ENCODE peak calls at places on chromosome 18, in six cellular contexts. One of them, this sample, is unnamed.

GRCh38 chr18:44637210-44638051 is 43.3 kb upstream of the SETBP1 start:
- DNase-seq in H9: no peak
- DNase-seq in mesendoderm: peak; percentile 73
- DNase-seq in neuronal stem cell: no peak
- DNase-seq in H1: no peak
- DNase-seq in mesenchymal stem cell: peak; percentile 26
- DNase-seq in this sample: no peak

GRCh38 chr18:61722247-61722646 is 170.6 kb downstream of the RNF152 start:
- DNase-seq in H9: no peak
- DNase-seq in mesendoderm: no peak
- DNase-seq in neuronal stem cell: no peak
- DNase-seq in H1: no peak
- DNase-seq in mesenchymal stem cell: no peak
- DNase-seq in this sample: no peak

GRCh38 chr18:24734058-24734457 is 273.6 kb downstream of the HRH4 start:
- DNase-seq in H9: peak; percentile 46
- DNase-seq in mesendoderm: peak; percentile 55
- DNase-seq in neuronal stem cell: no peak
- DNase-seq in H1: peak; percentile 56
- DNase-seq in mesenchymal stem cell: peak; percentile 24
- DNase-seq in this sample: no peak

GRCh38 chr18:8911408-8912340 is 190.8 kb upstream of the NDUFV2 start:
- DNase-seq in H9: no peak
- DNase-seq in mesendoderm: no peak
- DNase-seq in neuronal stem cell: no peak
- DNase-seq in H1: no peak
- DNase-seq in mesenchymal stem cell: no peak
- DNase-seq in this sample: no peak

GRCh38 chr18:76208632-76209308 is 286.3 kb downstream of the ZNF516 start:
- DNase-seq in H9: no peak
- DNase-seq in mesendoderm: peak; percentile 3
- DNase-seq in neuronal stem cell: no peak
- DNase-seq in H1: no peak
- DNase-seq in mesenchymal stem cell: no peak
- DNase-seq in this sample: no peak

GRCh38 chr18:77131652-77132368 is 773 bp downstream of the MBP start:
- DNase-seq in H9: no peak
- DNase-seq in mesendoderm: no peak
- DNase-seq in neuronal stem cell: no peak
- DNase-seq in H1: no peak
- DNase-seq in mesenchymal stem cell: peak; percentile 45
- DNase-seq in this sample: no peak

GRCh38 chr18:8952796-8953760 is 149.4 kb upstream of the NDUFV2 start:
- DNase-seq in H9: no peak
- DNase-seq in mesendoderm: no peak
- DNase-seq in neuronal stem cell: no peak
- DNase-seq in H1: no peak
- DNase-seq in mesenchymal stem cell: peak; percentile 73
- DNase-seq in this sample: peak; percentile 92

GRCh38 chr18:44624052-44624451 is 56.6 kb upstream of the SETBP1 start:
- DNase-seq in H9: no peak
- DNase-seq in mesendoderm: no peak
- DNase-seq in neuronal stem cell: no peak
- DNase-seq in H1: no peak
- DNase-seq in mesenchymal stem cell: no peak
- DNase-seq in this sample: no peak

GRCh38 chr18:69401475-69402218 is 959 bp downstream of the DOK6 start:
- DNase-seq in H9: peak; percentile 35
- DNase-seq in mesendoderm: peak; percentile 37
- DNase-seq in neuronal stem cell: peak; percentile 26
- DNase-seq in H1: peak; percentile 54
- DNase-seq in mesenchymal stem cell: peak; percentile 36
- DNase-seq in this sample: peak; percentile 8

GRCh38 chr18:63997606-63998005 is 27.7 kb downstream of the SERPINB8 start:
- DNase-seq in H9: no peak
- DNase-seq in mesendoderm: no peak
- DNase-seq in neuronal stem cell: no peak
- DNase-seq in H1: no peak
- DNase-seq in mesenchymal stem cell: no peak
- DNase-seq in this sample: peak; percentile 2

GRCh38 chr18:68417826-68418225 is 297.1 kb downstream of the TMX3 start:
- DNase-seq in H9: no peak
- DNase-seq in mesendoderm: no peak
- DNase-seq in neuronal stem cell: no peak
- DNase-seq in H1: no peak
- DNase-seq in mesenchymal stem cell: peak; percentile 78
- DNase-seq in this sample: peak; percentile 51

GRCh38 chr18:73136134-73136533 is 268.3 kb upstream of the NETO1 start:
- DNase-seq in H9: no peak
- DNase-seq in mesendoderm: peak; percentile 11
- DNase-seq in neuronal stem cell: no peak
- DNase-seq in H1: no peak
- DNase-seq in mesenchymal stem cell: peak; percentile 10
- DNase-seq in this sample: no peak

GRCh38 chr18:56709463-56709862 is 58.3 kb downstream of the WDR7 start:
- DNase-seq in H9: no peak
- DNase-seq in mesendoderm: peak; percentile 79
- DNase-seq in neuronal stem cell: no peak
- DNase-seq in H1: no peak
- DNase-seq in mesenchymal stem cell: peak; percentile 81
- DNase-seq in this sample: peak; percentile 90

GRCh38 chr18:8260319-8260718 is 348.9 kb upstream of the RAB12 start:
- DNase-seq in H9: peak; percentile 48
- DNase-seq in mesendoderm: peak; percentile 61
- DNase-seq in neuronal stem cell: no peak
- DNase-seq in H1: no peak
- DNase-seq in mesenchymal stem cell: no peak
- DNase-seq in this sample: peak; percentile 11

GRCh38 chr18:76464281-76465259 is 30.5 kb downstream of the ZNF516 start:
- DNase-seq in H9: no peak
- DNase-seq in mesendoderm: no peak
- DNase-seq in neuronal stem cell: no peak
- DNase-seq in H1: no peak
- DNase-seq in mesenchymal stem cell: no peak
- DNase-seq in this sample: no peak

GRCh38 chr18:76875390-76876330 is 53.3 kb downstream of the ZNF236 start:
- DNase-seq in H9: peak; percentile 65
- DNase-seq in mesendoderm: peak; percentile 79
- DNase-seq in neuronal stem cell: peak; percentile 56
- DNase-seq in H1: peak; percentile 76
- DNase-seq in mesenchymal stem cell: peak; percentile 37
- DNase-seq in this sample: peak; percentile 43

GRCh38 chr18:27627927-27628326 is 442.8 kb upstream of the CHST9 start:
- DNase-seq in H9: peak; percentile 41
- DNase-seq in mesendoderm: peak; percentile 59
- DNase-seq in neuronal stem cell: no peak
- DNase-seq in H1: no peak
- DNase-seq in mesenchymal stem cell: no peak
- DNase-seq in this sample: no peak

GRCh38 chr18:64097497-64097896 is 51.4 kb downstream of the LINC00305 start:
- DNase-seq in H9: no peak
- DNase-seq in mesendoderm: no peak
- DNase-seq in neuronal stem cell: no peak
- DNase-seq in H1: no peak
- DNase-seq in mesenchymal stem cell: no peak
- DNase-seq in this sample: no peak

GRCh38 chr18:45664824-45665763 is 49.8 kb downstream of the SLC14A2 start:
- DNase-seq in H9: peak; percentile 62
- DNase-seq in mesendoderm: peak; percentile 77
- DNase-seq in neuronal stem cell: peak; percentile 74
- DNase-seq in H1: peak; percentile 70
- DNase-seq in mesenchymal stem cell: peak; percentile 69
- DNase-seq in this sample: peak; percentile 68

GRCh38 chr18:33820517-33821368 is 242.7 kb downstream of the ASXL3 start:
- DNase-seq in H9: no peak
- DNase-seq in mesendoderm: peak; percentile 21
- DNase-seq in neuronal stem cell: no peak
- DNase-seq in H1: no peak
- DNase-seq in mesenchymal stem cell: no peak
- DNase-seq in this sample: no peak

GRCh38 chr18:8824846-8825245 is 119.5 kb downstream of the MTCL1 start:
- DNase-seq in H9: no peak
- DNase-seq in mesendoderm: no peak
- DNase-seq in neuronal stem cell: no peak
- DNase-seq in H1: no peak
- DNase-seq in mesenchymal stem cell: no peak
- DNase-seq in this sample: no peak

GRCh38 chr18:64982414-64983096 is 768.3 kb upstream of the CDH7 start:
- DNase-seq in H9: no peak
- DNase-seq in mesendoderm: no peak
- DNase-seq in neuronal stem cell: no peak
- DNase-seq in H1: no peak
- DNase-seq in mesenchymal stem cell: no peak
- DNase-seq in this sample: no peak

GRCh38 chr18:79697178-79697577 is 17.6 kb downstream of the CTDP1 start:
- DNase-seq in H9: no peak
- DNase-seq in mesendoderm: no peak
- DNase-seq in neuronal stem cell: no peak
- DNase-seq in H1: no peak
- DNase-seq in mesenchymal stem cell: no peak
- DNase-seq in this sample: no peak

GRCh38 chr18:26617151-26617554 is 68.8 kb upstream of the KCTD1 start:
- DNase-seq in H9: no peak
- DNase-seq in mesendoderm: peak; percentile 50
- DNase-seq in neuronal stem cell: no peak
- DNase-seq in H1: no peak
- DNase-seq in mesenchymal stem cell: peak; percentile 90
- DNase-seq in this sample: peak; percentile 90

GRCh38 chr18:37537868-37538525 is 27.6 kb downstream of the CELF4 start:
- DNase-seq in H9: peak; percentile 89
- DNase-seq in mesendoderm: peak; percentile 78
- DNase-seq in neuronal stem cell: peak; percentile 68
- DNase-seq in H1: peak; percentile 95
- DNase-seq in mesenchymal stem cell: peak; percentile 56
- DNase-seq in this sample: peak; percentile 44

GRCh38 chr18:63979409-63979908 is 9.6 kb downstream of the SERPINB8 start:
- DNase-seq in H9: peak; percentile 56
- DNase-seq in mesendoderm: peak; percentile 82
- DNase-seq in neuronal stem cell: peak; percentile 61
- DNase-seq in H1: peak; percentile 61
- DNase-seq in mesenchymal stem cell: peak; percentile 83
- DNase-seq in this sample: peak; percentile 70

GRCh38 chr18:27921904-27922541 is 254.9 kb downstream of the CDH2 start:
- DNase-seq in H9: peak; percentile 28
- DNase-seq in mesendoderm: peak; percentile 87
- DNase-seq in neuronal stem cell: no peak
- DNase-seq in H1: no peak
- DNase-seq in mesenchymal stem cell: peak; percentile 83
- DNase-seq in this sample: peak; percentile 68

GRCh38 chr18:907171-907879 is 2.7 kb downstream of the ADCYAP1 start:
- DNase-seq in H9: peak; percentile 49
- DNase-seq in mesendoderm: peak; percentile 43
- DNase-seq in neuronal stem cell: no peak
- DNase-seq in H1: peak; percentile 70
- DNase-seq in mesenchymal stem cell: no peak
- DNase-seq in this sample: no peak

GRCh38 chr18:62904396-62905285 is 189.3 kb downstream of the PHLPP1 start:
- DNase-seq in H9: no peak
- DNase-seq in mesendoderm: no peak
- DNase-seq in neuronal stem cell: no peak
- DNase-seq in H1: no peak
- DNase-seq in mesenchymal stem cell: no peak
- DNase-seq in this sample: no peak

DNA sequence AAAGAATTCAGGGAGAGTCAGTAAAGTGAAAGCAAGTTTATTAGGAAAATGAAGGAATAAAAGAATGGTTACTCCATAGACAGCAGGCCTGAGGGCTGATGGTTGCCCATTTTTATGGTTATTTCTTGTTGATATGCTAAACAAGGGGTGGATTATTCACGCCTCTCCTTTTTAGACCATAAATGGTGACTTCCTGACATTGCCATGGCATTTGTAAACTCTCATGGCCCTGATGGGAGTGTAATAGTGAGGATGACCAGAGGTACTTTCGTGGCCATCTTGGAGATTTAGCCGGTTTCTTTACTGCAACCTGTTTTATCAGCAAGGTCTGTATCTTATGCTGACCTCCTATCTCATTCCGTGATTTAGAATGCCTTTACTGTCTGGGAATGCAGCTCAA is 166.8 kb downstream of the PMAIP1 start:
- DNase-seq in H9: no peak
- DNase-seq in mesendoderm: peak; percentile 59
- DNase-seq in neuronal stem cell: no peak
- DNase-seq in H1: no peak
- DNase-seq in mesenchymal stem cell: no peak
- DNase-seq in this sample: no peak
- H3K4me2 ChIP-seq in H9: peak overlapping the region; percentile 17
- H3K4me2 ChIP-seq in mesendoderm: no peak overlapping the region
- H3K4me2 ChIP-seq in neuronal stem cell: no peak overlapping the region
- H3K4me2 ChIP-seq in H1: peak overlapping the region; percentile 50
- H3K4me2 ChIP-seq in mesenchymal stem cell: no peak overlapping the region
- H3K4me2 ChIP-seq in this sample: no peak overlapping the region

GRCh38 chr18:48953096-48953706 is 2.4 kb upstream of the SMAD7 start:
- DNase-seq in H9: peak; percentile 25
- DNase-seq in mesendoderm: no peak
- DNase-seq in neuronal stem cell: no peak
- DNase-seq in H1: no peak
- DNase-seq in mesenchymal stem cell: no peak
- DNase-seq in this sample: no peak
- H4K8ac ChIP-seq in H9: no peak overlapping the region
- H4K8ac ChIP-seq in mesendoderm: no peak overlapping the region
- H4K8ac ChIP-seq in neuronal stem cell: no peak overlapping the region
- H4K8ac ChIP-seq in H1: no peak overlapping the region
- H4K8ac ChIP-seq in mesenchymal stem cell: no peak overlapping the region
- H4K8ac ChIP-seq in this sample: peak overlapping the region; percentile 83

DNA sequence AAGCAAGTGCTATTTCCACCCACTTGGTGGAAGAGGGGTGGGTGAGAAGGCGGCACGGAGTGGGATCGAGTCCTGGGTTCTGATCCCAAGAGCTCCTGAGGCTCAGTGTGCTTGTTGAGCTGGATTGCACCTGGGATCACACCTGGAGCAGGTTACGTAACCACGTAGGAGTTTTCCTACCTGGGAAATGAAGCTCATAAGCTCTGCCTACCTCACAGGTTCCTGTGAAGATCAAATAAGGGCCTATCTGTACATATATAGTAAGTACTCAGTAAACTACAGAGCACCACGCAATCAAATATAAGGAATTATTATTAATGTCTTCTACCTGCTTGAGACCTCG is 11.0 kb downstream of the NPC1 start:
- DNase-seq in H9: no peak
- DNase-seq in mesendoderm: no peak
- DNase-seq in neuronal stem cell: no peak
- DNase-seq in H1: no peak
- DNase-seq in mesenchymal stem cell: no peak
- DNase-seq in this sample: no peak
- H2BK5ac ChIP-seq in H9: no peak overlapping the region
- H2BK5ac ChIP-seq in mesendoderm: no peak overlapping the region
- H2BK5ac ChIP-seq in neuronal stem cell: no peak overlapping the region
- H2BK5ac ChIP-seq in H1: no peak overlapping the region
- H2BK5ac ChIP-seq in mesenchymal stem cell: no peak overlapping the region
- H2BK5ac ChIP-seq in this sample: no peak overlapping the region

DNA sequence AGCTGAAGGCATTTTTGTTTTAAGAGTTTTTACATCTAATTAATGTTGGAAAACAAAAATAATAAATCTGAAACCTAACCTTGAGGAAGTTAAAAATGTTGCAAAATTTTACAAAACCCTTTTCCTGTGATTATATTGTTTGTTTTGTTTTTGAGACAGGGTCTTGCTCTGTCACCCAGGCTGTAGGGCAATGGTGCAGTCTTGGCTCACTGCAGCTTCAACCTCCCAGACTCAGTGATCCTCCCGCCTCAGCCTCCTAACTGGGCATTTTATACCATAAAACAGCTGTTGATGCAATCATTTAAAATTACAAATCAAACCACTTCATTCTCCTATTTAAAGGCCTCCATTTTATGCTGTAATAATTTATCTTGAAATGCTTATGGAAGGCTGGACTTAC is 1.7 kb upstream of the ZNF24 start:
- DNase-seq in H9: no peak
- DNase-seq in mesendoderm: no peak
- DNase-seq in neuronal stem cell: no peak
- DNase-seq in H1: no peak
- DNase-seq in mesenchymal stem cell: no peak
- DNase-seq in this sample: no peak
- H3K4me2 ChIP-seq in H9: no peak overlapping the region
- H3K4me2 ChIP-seq in mesendoderm: no peak overlapping the region
- H3K4me2 ChIP-seq in neuronal stem cell: no peak overlapping the region
- H3K4me2 ChIP-seq in H1: no peak overlapping the region
- H3K4me2 ChIP-seq in mesenchymal stem cell: no peak overlapping the region
- H3K4me2 ChIP-seq in this sample: peak overlapping the region; percentile 6